ENCODE peak calls at places on chromosome 4, in four cellular contexts. E is H1, O is K562, F is HepG2. P is an unnamed sample.

GRCh38 chr4:14908635-14909034 is 93.6 kb upstream of the CPEB2 start:
- DNase-seq in F (no peak), E (no peak), O (no peak), P (no peak)

GRCh38 chr4:185625503-185625902 is 90.2 kb upstream of the PDLIM3 start:
- DNase-seq in E (no peak), F (no peak), O (no peak), P (no peak)

GRCh38 chr4:119489305-119489704 is 139.3 kb downstream of the PDE5A start:
- DNase-seq in E (no peak), O (no peak), F (no peak), P (no peak)

GRCh38 chr4:72319596-72319995 is 249.4 kb downstream of the ADAMTS3 start:
- DNase-seq in E (no peak), F (no peak), O (no peak), P (no peak)

GRCh38 chr4:96154676-96155075 is 314.8 kb downstream of the PDHA2 start:
- DNase-seq in O (no peak), F (no peak), E (no peak), P (no peak)

GRCh38 chr4:8362483-8362882 is 78.0 kb downstream of the ACOX3 start:
- DNase-seq in F (no peak), E (no peak), O (no peak), P (no peak)

GRCh38 chr4:176794151-176794550 is 1.4 kb upstream of the VEGFC start:
- DNase-seq in F (no peak), O (no peak), E (no peak), P (no peak)

GRCh38 chr4:16516796-16517413 is 290.6 kb upstream of the TAPT1 start:
- DNase-seq in E (no peak), O (no peak), F (no peak), P (no peak)

GRCh38 chr4:150217804-150218203 is 139.6 kb downstream of the DCLK2 start:
- DNase-seq in E (no peak), O (no peak), F (no peak), P (no peak)

GRCh38 chr4:165505991-165506779 is 127.4 kb downstream of the CPE start:
- DNase-seq in O (no peak), F (peak; percentile 69), E (no peak), P (no peak)

GRCh38 chr4:155972098-155972497 is 18.4 kb upstream of the CTSO start:
- DNase-seq in F (no peak), O (no peak), E (no peak), P (peak; percentile 8)

GRCh38 chr4:26094911-26095310 is 180.9 kb downstream of the SMIM20 start:
- DNase-seq in E (no peak), O (no peak), F (no peak), P (no peak)

GRCh38 chr4:15649914-15650545 is 5.1 kb downstream of the FBXL5 start:
- DNase-seq in O (peak; percentile 51), E (no peak), F (peak; percentile 59), P (peak; percentile 45)

GRCh38 chr4:81136161-81136910 is 78.7 kb downstream of the PRKG2 start:
- DNase-seq in O (no peak), F (no peak), E (no peak), P (no peak)

GRCh38 chr4:7806080-7806630 is 133.5 kb downstream of the AFAP1 start:
- DNase-seq in F (peak; percentile 61), E (no peak), O (no peak), P (no peak)

GRCh38 chr4:112853662-112854256 is 195.7 kb upstream of the ANK2 start:
- DNase-seq in O (no peak), E (no peak), F (no peak), P (no peak)

GRCh38 chr4:168540086-168540864 is 43.4 kb downstream of the PALLD start:
- DNase-seq in O (no peak), E (no peak), F (no peak), P (no peak)

GRCh38 chr4:124712417-124713212 is at the start of gene ANKRD50:
- DNase-seq in O (peak; percentile 89), F (peak; percentile 74), E (peak; percentile 87), P (no peak)

GRCh38 chr4:128718793-128719192 is 90.7 kb upstream of the JADE1 start:
- DNase-seq in F (no peak), E (no peak), O (no peak), P (no peak)

GRCh38 chr4:43242611-43243010 is 350.1 kb downstream of the GRXCR1 start:
- DNase-seq in E (no peak), F (no peak), O (no peak), P (no peak)

GRCh38 chr4:185657191-185657590 is 121.9 kb upstream of the PDLIM3 start:
- DNase-seq in E (no peak), F (no peak), O (no peak), P (no peak)

GRCh38 chr4:54384563-54384962 is 155.5 kb downstream of the PDGFRA start:
- DNase-seq in E (no peak), F (peak; percentile 3), O (no peak), P (no peak)

GRCh38 chr4:866761-867390 is 40.9 kb upstream of the CPLX1 start:
- DNase-seq in E (no peak), F (no peak), O (peak; percentile 34), P (no peak)

GRCh38 chr4:176499518-176499917 is 179.8 kb downstream of the SPCS3 start:
- DNase-seq in E (no peak), F (no peak), O (no peak), P (no peak)

GRCh38 chr4:145041378-145041777 is 56.6 kb downstream of the ANAPC10 start:
- DNase-seq in F (no peak), O (no peak), E (no peak), P (peak; percentile 59)

DNA sequence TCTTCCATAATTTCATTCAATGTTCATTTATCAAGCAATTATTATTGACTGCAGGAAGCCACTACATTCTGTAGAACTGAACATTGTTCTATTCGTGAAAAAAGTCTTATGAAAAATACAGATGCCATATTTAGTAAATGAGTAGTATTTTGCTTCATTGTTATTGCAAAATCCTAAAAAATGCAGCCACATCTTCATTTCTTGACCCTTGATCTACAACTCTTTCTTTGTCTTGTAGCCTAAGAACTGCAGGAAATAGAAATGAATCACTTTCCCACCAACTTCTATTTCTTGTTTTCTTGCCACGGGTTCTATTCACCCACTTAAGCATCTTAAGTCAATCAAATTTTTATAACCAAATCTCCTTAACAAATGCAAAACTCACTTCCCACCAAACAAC is 63.3 kb downstream of the KCNIP4 start:
- DNase-seq in E (no peak), O (no peak), F (no peak), P (no peak)
- TF ChIP-seq HDAC6 in E (no peak), O (no peak), F (no peak), P (no peak)

GRCh38 chr4:100462206-100462605 is 55.6 kb downstream of the EMCN start:
- DNase-seq in E (no peak), O (no peak), F (no peak), P (no peak)
- TF ChIP-seq HDAC6 in E (no peak), O (no peak), F (no peak), P (no peak)

DNA sequence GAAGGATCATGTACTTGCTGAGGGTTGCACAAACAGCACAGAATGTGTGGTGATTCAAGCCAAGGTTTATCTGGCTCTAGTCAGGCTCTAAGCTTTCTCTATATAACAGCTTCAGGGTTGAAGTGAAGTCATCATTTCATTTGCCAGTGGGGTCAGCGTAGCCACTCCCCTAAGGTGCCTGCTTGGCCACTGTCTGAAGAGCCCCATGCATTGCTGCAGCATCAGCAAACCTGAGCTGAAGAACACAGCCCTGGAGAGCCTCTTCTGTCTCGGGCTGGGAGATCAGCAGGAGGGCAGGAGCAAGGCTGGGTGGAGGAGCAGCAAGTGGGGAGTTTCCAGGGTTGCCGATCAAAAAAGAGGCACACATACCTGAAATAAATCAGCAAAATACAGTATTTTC is 193.1 kb upstream of the LCORL start:
- DNase-seq in F (no peak), E (no peak), O (no peak), P (no peak)
- TF ChIP-seq HDAC6 in F (no peak), E (no peak), O (no peak), P (no peak)

DNA sequence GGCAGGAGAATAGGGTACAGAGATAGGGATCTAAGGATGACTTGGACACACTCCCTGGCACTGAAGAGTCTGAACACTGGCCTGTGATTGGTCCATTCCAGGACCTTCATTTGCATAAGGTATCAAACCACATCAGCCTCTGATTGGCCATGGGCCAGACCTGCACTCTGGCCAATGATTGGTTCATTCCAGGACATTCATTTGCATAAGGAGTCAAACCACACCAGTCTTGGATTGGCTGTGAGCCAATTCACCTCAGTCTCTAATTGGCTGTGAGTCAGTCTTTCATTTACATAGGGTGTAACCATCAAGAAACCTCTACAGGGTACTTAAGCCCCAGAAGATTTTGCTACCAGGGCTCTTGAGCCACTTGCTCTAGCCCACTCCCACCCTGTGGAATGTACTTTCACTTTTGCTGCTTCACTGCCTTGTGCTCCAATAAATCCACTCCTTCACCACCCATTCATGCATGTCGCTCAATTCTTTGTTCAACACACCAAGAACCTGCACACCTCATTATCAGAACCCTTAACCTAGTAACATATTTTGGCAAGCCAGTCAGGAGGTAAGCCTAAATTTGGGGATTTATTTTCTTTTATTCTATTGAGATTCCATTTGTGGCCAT is 14.2 kb upstream of the HERC5 start:
- DNase-seq in F (no peak), O (no peak), E (no peak), P (no peak)
- TF ChIP-seq HDAC6 in F (no peak), O (no peak), E (no peak), P (no peak)

GRCh38 chr4:152850377-152850776 is 70.6 kb downstream of the ARFIP1 start:
- DNase-seq in O (no peak), E (no peak), F (peak; percentile 7), P (peak; percentile 25)
- TF ChIP-seq HDAC6 in O (no peak), E (no peak), F (no peak), P (no peak)

GRCh38 chr4:48169636-48170035 is 35.6 kb upstream of the TXK start:
- DNase-seq in E (no peak), O (no peak), F (no peak), P (no peak)

GRCh38 chr4:48178931-48179330 is 44.9 kb upstream of the TXK start:
- DNase-seq in E (no peak), O (no peak), F (no peak), P (no peak)

GRCh38 chr4:48175328-48175727 is 41.3 kb upstream of the TXK start:
- DNase-seq in E (no peak), O (no peak), F (no peak), P (no peak)

GRCh38 chr4:48175806-48176205 is 41.8 kb upstream of the TXK start:
- DNase-seq in O (no peak), F (no peak), E (no peak), P (no peak)

DNA sequence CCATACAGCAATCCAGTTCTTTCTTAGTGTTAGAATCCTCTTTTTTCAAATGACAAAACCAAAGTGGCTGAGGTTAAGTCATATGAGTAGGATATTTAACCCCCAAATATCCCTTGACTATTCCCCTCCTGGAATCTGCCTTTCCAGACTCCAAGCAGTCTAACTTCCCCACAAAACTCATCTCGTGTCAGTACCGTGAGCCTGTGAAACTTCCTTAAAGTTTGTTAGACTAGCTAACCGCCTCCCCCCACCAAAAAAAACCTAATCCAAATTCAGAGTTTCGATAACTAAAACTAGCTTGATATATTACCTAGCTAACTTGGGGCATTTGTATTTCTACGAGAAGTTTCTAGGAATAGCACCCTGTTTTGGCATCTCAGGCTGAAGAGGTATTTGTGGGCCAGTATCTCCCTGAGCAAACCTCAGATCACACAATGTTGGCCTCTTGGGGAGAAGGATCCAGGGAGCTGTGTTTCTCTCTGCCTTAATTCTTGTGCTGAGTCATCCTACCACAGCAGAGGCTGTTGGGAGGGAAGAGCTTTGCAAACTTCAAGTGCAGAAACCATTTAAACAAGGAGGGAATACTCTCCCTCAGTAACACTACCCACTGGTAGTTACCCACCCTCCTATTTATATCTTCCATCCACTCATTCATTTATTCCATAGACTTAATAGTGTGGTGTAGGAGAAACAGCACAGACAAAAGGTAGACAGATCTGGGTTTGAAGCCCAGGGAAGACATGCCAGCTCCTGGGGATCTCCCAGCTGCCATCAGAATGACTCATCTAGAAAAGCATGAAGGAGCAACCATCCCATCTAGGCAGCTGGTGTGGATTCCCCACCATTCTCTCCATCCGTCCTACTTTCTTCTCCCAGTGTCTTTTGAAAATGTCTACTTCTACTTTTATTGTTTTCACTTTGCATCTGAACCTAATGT is 39.3 kb upstream of the TXK start:
- DNase-seq in F (no peak), O (peak; percentile 53), E (no peak), P (peak; percentile 55)
- TF ChIP-seq HDAC6 in F (no peak), O (no peak), E (no peak), P (no peak)